ENCODE peak calls at places on chromosomes 4 and X, in eight cellular contexts. F is heart right ventricle; Z is foreskin fibroblast; W is SHP77; G is HuH-7.5; K is stimulated activated CD4-positive, alpha-beta T cell treated with anti-CD3 and anti-CD28 coated beads, Interleukin-12 subunit alpha, Interleukin-12 subunit beta, amount 100 ng/mL, for 24 hours; O is A549; Q is A172. V is an unnamed sample.

GRCh38 chrX:68443155-68443868 is 10.0 kb upstream of the OPHN1 start:
- DNase-seq in F (peak), Z (no peak), W (no peak), G (no peak), K (no peak), O (no peak), Q (peak), V (no peak)

GRCh38 chr4:7741946-7742806 is 197.5 kb downstream of the AFAP1 start:
- DNase-seq in F (no peak), Z (no peak), W (no peak), G (no peak), K (no peak), O (no peak), Q (no peak), V (no peak)

GRCh38 chrX:23612846-23613245 is 54.4 kb upstream of the PRDX4 start:
- DNase-seq in F (no peak), Z (no peak), W (no peak), G (no peak), K (no peak), O (no peak), Q (no peak), V (no peak)

GRCh38 chr4:107330915-107331314 is 294.8 kb upstream of the DKK2 start:
- DNase-seq in F (no peak), Z (no peak), W (no peak), G (no peak), K (no peak), O (no peak), Q (no peak), V (no peak)

GRCh38 chrX:105209406-105209805 is 11.1 kb downstream of the TEX13A start:
- DNase-seq in F (no peak), Z (no peak), W (no peak), G (no peak), K (no peak), O (no peak), Q (no peak), V (no peak)

GRCh38 chr4:140893939-140894338 is 137.8 kb upstream of the TBC1D9 start:
- DNase-seq in F (no peak), Z (peak), W (no peak), G (no peak), K (no peak), O (no peak), Q (no peak), V (no peak)

GRCh38 chrX:1387141-1387776 is 4.7 kb downstream of the SLC25A6 start:
- DNase-seq in F (no peak), Z (no peak), W (no peak), G (no peak), K (no peak), O (no peak), Q (no peak), V (no peak)

GRCh38 chrX:82081027-82081426 is 879.1 kb downstream of the SH3BGRL start:
- DNase-seq in F (no peak), Z (no peak), W (no peak), G (no peak), K (no peak), O (no peak), Q (no peak), V (no peak)

GRCh38 chr4:139297001-139297410 is 4.3 kb upstream of the NAA15 start:
- DNase-seq in F (no peak), Z (peak), W (no peak), G (no peak), K (no peak), O (no peak), Q (no peak), V (no peak)

GRCh38 chrX:110145854-110146253 is 142.9 kb downstream of the TMEM164 start:
- DNase-seq in F (no peak), Z (peak), W (no peak), G (no peak), K (no peak), O (peak), Q (peak), V (no peak)

GRCh38 chrX:133414399-133415275 is 652 bp downstream of the GPC4 start:
- DNase-seq in F (no peak), Z (no peak), W (no peak), G (no peak), K (no peak), O (no peak), Q (no peak), V (no peak)

GRCh38 chrX:137234651-137235402 is 201.0 kb upstream of the GPR101 start:
- DNase-seq in F (no peak), Z (no peak), W (no peak), G (no peak), K (no peak), O (no peak), Q (no peak), V (no peak)

GRCh38 chr4:150261571-150261970 is 183.3 kb downstream of the DCLK2 start:
- DNase-seq in F (no peak), Z (no peak), W (no peak), G (no peak), K (no peak), O (no peak), Q (no peak), V (no peak)

GRCh38 chrX:44873415-44874270 is 655 bp downstream of the KDM6A start:
- DNase-seq in F (peak), Z (peak), W (no peak), G (no peak), K (no peak), O (no peak), Q (peak), V (no peak)

GRCh38 chr4:52028970-52029369 is 8.8 kb upstream of the LRRC66 start:
- DNase-seq in F (no peak), Z (peak), W (no peak), G (no peak), K (no peak), O (no peak), Q (peak), V (no peak)

V was measured in glomerular endothelial cell.